ENCODE peak calls at places on chromosomes 4 and X, in five cellular contexts. H is right cardiac atrium; Z is AG10803; F is CD8-positive, alpha-beta T cell; T is Jurkat, Clone E6-1. S is an unnamed sample.

GRCh38 chrX:54785901-54786300 is 12.2 kb downstream of the ITIH6 start:
- DNase-seq in T (no peak), F (no peak), Z (peak), H (no peak), S (peak)

GRCh38 chr4:41692717-41693345 is 55.7 kb downstream of the PHOX2B start:
- DNase-seq in F (no peak), H (peak), Z (peak), T (peak), S (peak)

GRCh38 chrX:124145749-124146148 is 184.2 kb downstream of the STAG2 start:
- DNase-seq in H (no peak), T (no peak), F (no peak), Z (no peak), S (no peak)

GRCh38 chr4:176545886-176546285 is 226.1 kb downstream of the SPCS3 start:
- DNase-seq in T (no peak), H (no peak), F (no peak), Z (no peak), S (peak)

GRCh38 chr4:82787342-82787741 is 11.3 kb downstream of the SCD5 start:
- DNase-seq in H (no peak), T (no peak), F (no peak), Z (no peak), S (peak)

GRCh38 chrX:141220342-141221008 is 21.8 kb downstream of the SPANXC start:
- DNase-seq in Z (peak), F (no peak), H (no peak), T (no peak), S (peak)

GRCh38 chr4:56078866-56079265 is 130.1 kb downstream of the CEP135 start:
- DNase-seq in F (no peak), Z (no peak), T (no peak), H (no peak), S (no peak)

GRCh38 chr4:55920571-55920970 is 28.2 kb upstream of the CEP135 start:
- DNase-seq in F (no peak), Z (peak), T (no peak), H (no peak), S (peak)

GRCh38 chrX:43641691-43642090 is 14.4 kb upstream of the MAOA start:
- DNase-seq in F (no peak), Z (no peak), H (no peak), T (no peak), S (no peak)

GRCh38 chr4:163492951-163493504 is 1.5 kb upstream of the TMA16 start:
- DNase-seq in H (no peak), F (no peak), Z (no peak), T (peak), S (no peak)

GRCh38 chr4:141215030-141215429 is 5.7 kb upstream of the ZNF330 start:
- DNase-seq in T (no peak), Z (no peak), H (no peak), F (no peak), S (no peak)

GRCh38 chrX:48107717-48108116 is 22.7 kb upstream of the SPACA5B start:
- DNase-seq in H (no peak), T (peak), F (no peak), Z (no peak), S (no peak)

GRCh38 chr4:47698837-47699236 is 139.0 kb downstream of the CORIN start:
- DNase-seq in Z (no peak), H (no peak), F (no peak), T (no peak), S (no peak)

GRCh38 chr4:113444386-113444785 is 317.2 kb downstream of the CAMK2D start:
- DNase-seq in Z (peak), F (no peak), H (no peak), T (no peak), S (peak)

GRCh38 chrX:49767231-49767630 is 61.9 kb upstream of the PAGE4 start:
- DNase-seq in F (no peak), Z (peak), H (no peak), T (no peak), S (peak)

GRCh38 chr4:40984051-40984450 is 230.3 kb downstream of the APBB2 start:
- DNase-seq in T (no peak), H (no peak), F (no peak), Z (peak), S (no peak)

GRCh38 chr4:102760645-102761477 is at the start of gene MANBA:
- DNase-seq in H (peak), T (peak), Z (peak), F (peak), S (peak)

GRCh38 chr4:102757681-102758080 is 3.1 kb downstream of the MANBA start:
- DNase-seq in H (no peak), F (no peak), T (no peak), Z (no peak), S (no peak)

GRCh38 chr4:102759835-102760644 is 728 bp downstream of the MANBA start:
- DNase-seq in H (no peak), Z (peak), F (peak), T (peak), S (peak)

GRCh38 chr4:102761478-102761790 is 666 bp upstream of the MANBA start:
- DNase-seq in T (no peak), H (no peak), F (peak), Z (peak), S (no peak)

DNA sequence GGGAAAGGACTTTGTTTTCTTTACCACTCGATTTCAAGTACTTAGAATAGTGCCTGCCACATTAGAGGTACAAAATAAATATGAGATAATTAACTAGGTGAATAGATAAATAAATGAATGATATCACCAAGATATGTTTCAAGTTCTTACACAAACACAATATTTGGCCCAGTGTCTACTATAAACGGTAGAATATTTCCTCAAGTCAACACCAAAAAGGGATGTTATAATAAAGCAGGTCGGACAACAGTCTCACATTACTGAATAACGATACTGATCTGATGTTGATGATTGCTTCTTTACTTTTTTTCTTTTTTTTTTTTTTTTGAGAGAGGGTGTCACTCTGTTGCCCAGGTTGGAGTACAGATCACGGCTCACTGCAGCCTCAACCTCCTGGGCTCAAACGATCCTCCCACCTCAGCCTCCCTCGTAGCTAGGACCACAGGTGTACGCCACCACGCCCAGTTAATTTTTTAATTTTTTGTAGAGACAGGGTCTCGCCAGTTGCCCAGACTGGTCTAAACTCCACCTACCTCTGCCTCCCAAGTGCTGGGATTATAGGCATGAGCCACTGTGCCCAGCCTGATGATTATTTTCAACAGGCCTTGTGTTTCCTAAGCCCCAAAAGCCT is 2.4 kb downstream of the MANBA start:
- DNase-seq in T (no peak), H (no peak), F (no peak), Z (no peak), S (no peak)
- H3K4me3 ChIP-seq in T (no peak), H (no peak), F (no peak), Z (no peak), S (no peak)

DNA sequence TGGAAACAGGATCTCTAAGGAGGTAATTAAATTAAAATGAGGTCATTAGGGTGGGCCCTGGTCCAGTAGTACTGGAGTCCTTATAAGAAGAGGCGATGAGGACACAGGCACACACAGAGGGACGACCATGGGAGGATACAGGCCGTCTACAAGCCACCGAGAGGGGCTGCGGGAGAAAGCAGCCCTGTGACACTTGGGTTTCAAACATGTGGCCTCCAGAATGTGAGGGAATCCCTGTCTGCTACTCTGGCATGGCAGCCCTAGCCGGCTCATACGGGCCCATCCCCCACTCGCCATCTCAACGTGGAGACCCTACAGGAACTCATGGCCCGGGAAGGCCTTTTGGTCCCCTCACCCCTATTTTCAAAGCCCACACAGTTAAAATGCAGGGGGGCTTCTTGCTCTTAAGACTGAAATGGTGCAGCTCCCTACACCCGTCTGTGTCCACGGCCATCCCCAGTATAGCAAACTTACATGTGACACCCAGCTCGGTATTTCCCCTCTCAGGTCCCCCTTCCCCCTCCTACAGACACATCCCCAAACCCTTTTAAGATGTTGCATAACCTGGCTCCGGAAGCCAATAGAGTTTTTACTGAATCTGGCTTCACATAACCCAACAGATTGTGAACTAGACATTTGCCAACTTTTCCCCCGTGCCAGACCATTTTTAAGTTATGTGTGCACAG is 124.1 kb upstream of the TBL1X start:
- DNase-seq in F (peak), T (peak), Z (peak), H (peak), S (peak)
- H3K4me3 ChIP-seq in F (peak), T (no peak), Z (no peak), H (no peak), S (no peak)

GRCh38 chr4:124083706-124084105 is 628.8 kb downstream of the ANKRD50 start:
- DNase-seq in Z (peak), H (no peak), T (no peak), F (no peak), S (no peak)

GRCh38 chr4:124079174-124079780 is 633.3 kb downstream of the ANKRD50 start:
- DNase-seq in T (no peak), Z (peak), F (no peak), H (no peak), S (peak)
- H3K4me3 ChIP-seq in T (no peak), Z (no peak), F (no peak), H (no peak), S (no peak)

DNA sequence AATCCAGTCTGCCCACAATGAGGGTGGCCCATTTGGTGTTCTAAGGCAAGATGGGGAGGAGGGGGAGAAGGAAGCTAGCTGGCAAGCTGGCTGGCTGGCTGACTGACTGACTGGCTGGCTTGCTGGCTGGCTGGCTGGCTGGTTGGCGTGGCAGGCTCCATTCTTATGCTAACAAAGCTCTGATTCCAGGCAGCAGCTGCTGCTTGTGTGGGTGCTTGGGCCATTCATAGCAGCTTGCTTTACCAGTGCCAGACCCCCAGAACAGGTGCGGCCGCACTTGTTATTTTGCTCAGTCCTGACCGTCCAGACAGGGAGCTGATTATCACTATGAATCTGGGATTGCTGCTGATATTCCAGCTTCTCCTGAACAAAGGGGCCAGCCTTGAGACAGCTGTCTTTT is 131.2 kb upstream of the PAK3 start:
- DNase-seq in F (no peak), T (no peak), H (no peak), Z (no peak), S (no peak)
- H3K4me3 ChIP-seq in F (no peak), T (no peak), H (no peak), Z (no peak), S (no peak)

GRCh38 chrX:78042601-78043000 is 61.4 kb upstream of the PGK1 start:
- DNase-seq in H (no peak), F (no peak), T (no peak), Z (no peak), S (no peak)

GRCh38 chrX:78046362-78046761 is 57.7 kb upstream of the PGK1 start:
- DNase-seq in H (no peak), F (no peak), T (no peak), Z (no peak), S (no peak)

GRCh38 chrX:78048036-78048435 is 56.0 kb upstream of the PGK1 start:
- DNase-seq in H (no peak), F (no peak), Z (no peak), T (no peak), S (no peak)
- H3K4me3 ChIP-seq in H (no peak), F (no peak), Z (no peak), T (no peak), S (no peak)

GRCh38 chr4:139256349-139256748 is 23.7 kb downstream of the MGARP start:
- DNase-seq in H (no peak), F (no peak), Z (no peak), T (no peak), S (no peak)
- H3K4me3 ChIP-seq in H (no peak), F (no peak), Z (no peak), T (no peak), S (no peak)

GRCh38 chr4:27360651-27361347 is 500.2 kb downstream of the STIM2 start:
- DNase-seq in F (no peak), Z (peak), T (no peak), H (no peak), S (peak)
- H3K4me3 ChIP-seq in F (no peak), Z (no peak), T (no peak), H (no peak), S (no peak)

GRCh38 chr4:185033950-185034349 is 15.7 kb downstream of the HELT start:
- DNase-seq in H (no peak), T (no peak), F (no peak), Z (no peak), S (peak)
- H3K4me3 ChIP-seq in H (no peak), T (no peak), F (no peak), Z (no peak), S (no peak)

S was measured in fibroblast of mammary gland.